ENCODE peak calls at places on chromosomes 5 and 9, in four cellular contexts. B is WTC11, V is A549, A is HepG2. H is an unnamed sample.

GRCh38 chr5:113634957-113635356 is 121.5 kb downstream of the YTHDC2 start:
- DNase-seq in V (no peak), B (no peak), A (no peak), H (no peak)

GRCh38 chr5:173624276-173624675 is 7.8 kb upstream of the BOD1 start:
- DNase-seq in B (no peak), V (no peak), A (no peak), H (no peak)

GRCh38 chr5:81068063-81068462 is 107.9 kb downstream of the RASGRF2 start:
- DNase-seq in A (no peak), B (no peak), V (no peak), H (peak; percentile 59)

GRCh38 chr5:101783241-101784095 is 512.6 kb downstream of the SLCO4C1 start:
- DNase-seq in V (no peak), B (peak; percentile 12), A (no peak), H (no peak)

GRCh38 chr5:156475831-156476551 is 149.0 kb downstream of the SGCD start:
- DNase-seq in V (peak; percentile 70), B (no peak), A (no peak), H (no peak)

GRCh38 chr5:89324990-89325389 is 442.0 kb upstream of the MEF2C start:
- DNase-seq in A (no peak), V (no peak), B (no peak), H (peak; percentile 57)

GRCh38 chr5:109987355-109987754 is 297.6 kb downstream of the MAN2A1 start:
- DNase-seq in A (no peak), B (no peak), V (no peak), H (no peak)

GRCh38 chr9:93266521-93267001 is 82.6 kb downstream of the WNK2 start:
- DNase-seq in A (no peak), V (no peak), B (no peak), H (no peak)

GRCh38 chr5:73605223-73606087 is 20.5 kb upstream of the ARHGEF28 start:
- DNase-seq in V (peak; percentile 84), B (no peak), A (peak; percentile 76), H (peak; percentile 89)

GRCh38 chr9:94630281-94630680 is 9.0 kb downstream of the FBP1 start:
- DNase-seq in A (no peak), B (no peak), V (no peak), H (no peak)

GRCh38 chr5:170552486-170553122 is 48.8 kb downstream of the KCNIP1 start:
- DNase-seq in V (no peak), A (no peak), B (peak; percentile 53), H (peak; percentile 41)

GRCh38 chr9:91886433-91887031 is 63.5 kb downstream of the ROR2 start:
- DNase-seq in B (peak; percentile 35), V (no peak), A (no peak), H (no peak)

GRCh38 chr5:102583663-102584062 is 84.9 kb upstream of the SLCO6A1 start:
- DNase-seq in V (peak; percentile 1), B (no peak), A (no peak), H (peak; percentile 43)

GRCh38 chr5:40353442-40353841 is 326.3 kb upstream of the PTGER4 start:
- DNase-seq in A (no peak), B (no peak), V (no peak), H (no peak)

GRCh38 chr5:33662721-33663435 is 222.1 kb downstream of the TARS1 start:
- DNase-seq in V (no peak), A (no peak), B (no peak), H (no peak)

GRCh38 chr5:169300468-169301385 is at the start of gene SLIT3:
- DNase-seq in B (peak; percentile 75), V (peak; percentile 89), A (no peak), H (peak; percentile 72)

GRCh38 chr9:129826759-129827158 is 2.8 kb upstream of the TOR1A start:
- DNase-seq in V (no peak), A (no peak), B (no peak), H (no peak)

GRCh38 chr9:129823934-129824601 is at the start of gene TOR1A:
- DNase-seq in A (peak; percentile 92), B (peak; percentile 94), V (peak; percentile 97), H (peak; percentile 95)

GRCh38 chr9:129826344-129826743 is 2.4 kb upstream of the TOR1A start:
- DNase-seq in A (no peak), B (no peak), V (no peak), H (no peak)

GRCh38 chr9:129822825-129823162 is 1.1 kb downstream of the TOR1A start:
- DNase-seq in V (no peak), A (no peak), B (no peak), H (no peak)

DNA sequence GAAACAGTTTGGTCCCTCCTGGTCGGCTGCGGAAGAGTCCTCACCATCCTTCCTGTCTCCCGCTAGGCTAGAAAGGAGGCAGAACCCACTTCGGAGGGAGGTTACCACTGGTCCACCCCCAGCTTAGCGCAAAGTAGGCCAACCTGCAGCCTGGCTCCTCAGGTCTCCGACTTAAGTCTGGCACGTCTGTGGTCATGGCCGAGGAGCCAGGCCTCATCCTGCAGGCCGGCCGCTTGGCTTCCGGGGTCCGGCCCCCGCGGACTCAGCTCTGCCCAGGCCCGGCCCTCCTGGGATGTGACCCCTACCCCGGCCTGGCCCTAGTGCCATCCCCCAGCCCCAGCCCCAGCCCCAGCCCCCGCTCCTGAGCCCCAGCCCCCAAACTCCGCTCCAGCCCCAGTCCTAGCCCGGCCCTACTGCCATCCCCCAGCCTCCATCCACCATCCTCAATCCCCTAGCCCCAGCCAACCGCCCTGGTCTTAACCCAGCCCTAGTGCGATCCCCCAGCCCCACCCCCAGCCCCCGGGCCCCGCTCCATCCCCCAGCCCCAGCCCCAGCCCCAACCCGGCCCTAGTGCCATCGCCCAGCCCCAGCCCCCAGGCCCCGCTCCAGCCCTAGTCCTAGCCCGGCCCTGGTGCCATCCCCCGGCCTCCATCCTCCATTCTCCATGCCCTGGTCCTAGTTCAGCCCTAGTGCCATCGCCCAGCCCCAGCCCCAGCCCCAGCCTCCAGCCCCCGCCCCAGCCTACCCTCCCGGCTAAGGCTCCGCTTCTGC is 588 bp downstream of the TOR1A start:
- DNase-seq in B (peak; percentile 19), V (peak; percentile 43), A (no peak), H (peak; percentile 13)
- TF ChIP-seq JUN in B (no peak), V (no peak), A (no peak), H (no peak)

DNA sequence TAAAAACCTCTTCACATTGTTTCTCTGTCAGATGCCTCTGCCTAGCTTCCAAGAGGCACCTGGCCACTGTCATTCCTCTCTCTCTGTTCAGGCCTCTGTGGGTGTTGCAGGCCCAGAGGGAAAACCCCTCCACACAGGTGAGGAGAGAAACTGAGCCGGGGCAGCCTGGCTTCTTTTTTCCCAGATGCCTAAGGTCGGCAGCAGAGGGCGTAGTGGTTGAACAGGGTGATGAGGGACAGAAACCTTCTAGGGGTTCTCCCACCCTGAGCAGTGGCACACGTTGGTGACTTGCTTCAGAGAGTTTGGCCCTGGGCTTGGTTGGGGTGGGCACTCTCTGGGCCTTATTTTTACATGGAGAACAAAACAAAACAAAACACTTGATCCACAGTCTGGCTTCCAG is 12.2 kb downstream of the IL9 start:
- DNase-seq in V (no peak), A (no peak), B (peak; percentile 68), H (no peak)
- TF ChIP-seq CTCF in V (peak; percentile 15), A (peak; percentile 49), B (no peak), H (no peak)

GRCh38 chr5:179828756-179829421 is 8.2 kb downstream of the SQSTM1 start:
- DNase-seq in V (no peak), A (no peak), B (no peak), H (no peak)

GRCh38 chr5:179824745-179825112 is 4.0 kb downstream of the SQSTM1 start:
- DNase-seq in V (no peak), A (no peak), B (no peak), H (no peak)

GRCh38 chr5:179829732-179830435 is 9.2 kb downstream of the SQSTM1 start:
- DNase-seq in B (no peak), A (no peak), V (no peak), H (no peak)

GRCh38 chr5:179825655-179826182 is 5.0 kb downstream of the SQSTM1 start:
- DNase-seq in V (peak; percentile 68), A (peak; percentile 93), B (no peak), H (no peak)

GRCh38 chr5:179827684-179828083 is 7.0 kb downstream of the SQSTM1 start:
- DNase-seq in V (no peak), A (no peak), B (no peak), H (peak; percentile 46)
- TF ChIP-seq JUN in V (no peak), A (no peak), B (no peak), H (peak; percentile 23)

GRCh38 chr5:62256161-62257017 is 49.6 kb upstream of the KIF2A start:
- DNase-seq in A (no peak), V (no peak), B (no peak), H (peak; percentile 57)
- TF ChIP-seq CTCF in A (no peak), V (no peak), B (no peak), H (no peak)

GRCh38 chr5:67205981-67206380 is 9.4 kb upstream of the CD180 start:
- DNase-seq in A (no peak), B (no peak), V (no peak), H (no peak)

GRCh38 chr5:67209141-67209771 is 12.7 kb upstream of the CD180 start:
- DNase-seq in V (peak; percentile 84), A (peak; percentile 61), B (peak; percentile 60), H (peak; percentile 77)

GRCh38 chr5:67204821-67205220 is 8.2 kb upstream of the CD180 start:
- DNase-seq in V (no peak), A (no peak), B (no peak), H (no peak)

GRCh38 chr5:67208403-67208802 is 11.8 kb upstream of the CD180 start:
- DNase-seq in B (no peak), A (no peak), V (no peak), H (no peak)

GRCh38 chr5:67206381-67207328 is 10.1 kb upstream of the CD180 start:
- DNase-seq in B (no peak), A (peak; percentile 53), V (peak; percentile 84), H (peak; percentile 13)
- TF ChIP-seq JUN in B (no peak), A (no peak), V (peak; percentile 65), H (no peak)

GRCh38 chr5:91224459-91224858 is 158.7 kb downstream of the ARRDC3 start:
- DNase-seq in A (no peak), V (no peak), B (no peak), H (no peak)

GRCh38 chr5:91224969-91225368 is 158.1 kb downstream of the ARRDC3 start:
- DNase-seq in B (no peak), A (no peak), V (no peak), H (no peak)

GRCh38 chr5:91223886-91224285 is 159.2 kb downstream of the ARRDC3 start:
- DNase-seq in V (no peak), A (no peak), B (no peak), H (no peak)

GRCh38 chr5:91229031-91229623 is 154.0 kb downstream of the ARRDC3 start:
- DNase-seq in V (no peak), A (no peak), B (no peak), H (no peak)

DNA sequence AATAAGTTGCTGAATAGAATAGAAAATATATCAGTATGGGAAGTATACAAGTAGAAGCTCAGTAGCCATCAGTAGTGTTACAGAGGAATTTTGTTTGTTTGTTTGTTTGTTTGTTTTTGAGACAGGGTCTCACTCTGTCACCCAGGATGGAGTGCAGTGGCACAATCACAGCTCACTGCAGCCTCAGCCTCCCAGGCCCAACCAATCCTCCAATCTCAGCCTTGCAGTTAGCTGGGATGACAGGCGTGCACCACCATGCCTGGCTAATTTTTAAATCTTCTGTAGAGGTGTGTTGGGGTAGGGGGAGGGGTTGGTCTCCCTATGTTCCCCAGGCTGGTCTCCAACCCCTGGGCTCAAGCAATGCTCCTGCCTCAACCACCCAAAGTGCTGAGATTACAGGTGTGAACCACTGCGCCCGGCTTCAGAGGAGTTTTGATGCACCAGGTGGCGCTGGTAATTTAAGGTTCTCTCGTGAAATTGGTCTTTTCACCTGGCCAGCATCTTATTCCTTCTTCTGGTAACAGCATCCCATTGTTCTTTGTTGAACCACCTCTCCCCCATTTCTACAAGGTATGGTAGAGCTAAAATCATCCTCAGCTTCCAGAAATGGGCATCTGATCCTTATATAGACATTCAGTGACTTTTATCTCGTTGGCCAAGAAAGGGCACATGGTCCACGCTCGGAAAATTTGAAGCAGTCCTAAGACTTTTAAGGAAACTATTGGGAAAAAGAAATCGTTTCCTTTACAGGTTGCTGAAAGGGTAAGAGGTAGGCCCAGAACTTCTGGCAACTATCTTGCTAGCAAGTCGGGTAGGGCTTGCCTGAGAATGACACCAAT is 157.1 kb downstream of the ARRDC3 start:
- DNase-seq in V (peak; percentile 59), A (peak; percentile 24), B (peak; percentile 74), H (no peak)
- TF ChIP-seq CTCF in V (peak; percentile 61), A (peak; percentile 77), B (peak; percentile 19), H (no peak)